ENCODE peak calls at places on chromosome X, in seven cellular contexts. Q, K, N, M, P, D and W are unnamed samples.

GRCh38 chrX:101040197-101040596 is 11.7 kb downstream of the TRMT2B start:
- DNase-seq in Q (no peak), K (no peak), N (no peak), M (no peak), P (no peak), D (no peak), W (no peak)

GRCh38 chrX:125205918-125206665 is 113.6 kb upstream of the TEX13C start:
- DNase-seq in Q (no peak), K (no peak), N (peak; percentile 3), M (no peak), P (no peak), D (no peak), W (peak; percentile 6)

GRCh38 chrX:96770315-96770714 is 85.7 kb downstream of the DIAPH2 start:
- DNase-seq in Q (no peak), K (no peak), N (peak; percentile 25), M (no peak), P (no peak), D (no peak), W (no peak)

GRCh38 chrX:11756354-11757318 is 1.4 kb upstream of the MSL3 start:
- DNase-seq in Q (no peak), K (no peak), N (peak; percentile 1), M (no peak), P (no peak), D (no peak), W (peak; percentile 26)

GRCh38 chrX:12197030-12197429 is 58.8 kb downstream of the FRMPD4 start:
- DNase-seq in Q (no peak), K (no peak), N (no peak), M (no peak), P (no peak), D (no peak), W (no peak)

GRCh38 chrX:34578237-34578636 is 78.8 kb downstream of the TMEM47 start:
- DNase-seq in Q (no peak), K (no peak), N (peak; percentile 55), M (no peak), P (no peak), D (no peak), W (no peak)

GRCh38 chrX:39642071-39642470 is 455.7 kb downstream of the BCOR start:
- DNase-seq in Q (no peak), K (no peak), N (no peak), M (no peak), P (no peak), D (no peak), W (no peak)

GRCh38 chrX:31266172-31267076 is 194.6 kb upstream of the FTHL17 start:
- DNase-seq in Q (no peak), K (peak; percentile 59), N (peak; percentile 24), M (no peak), P (peak; percentile 47), D (no peak), W (no peak)

GRCh38 chrX:139842326-139843175 is 90.3 kb downstream of the ATP11C start:
- DNase-seq in Q (no peak), K (no peak), N (no peak), M (no peak), P (no peak), D (no peak), W (no peak)

GRCh38 chrX:131675596-131676194 is 131.8 kb downstream of the OR13H1 start:
- DNase-seq in Q (no peak), K (no peak), N (peak; percentile 13), M (no peak), P (no peak), D (no peak), W (no peak)

GRCh38 chrX:107168712-107169111 is 37.5 kb downstream of the NUP62CL start:
- DNase-seq in Q (no peak), K (no peak), N (no peak), M (no peak), P (no peak), D (no peak), W (no peak)

GRCh38 chrX:44748014-44748413 is 95.8 kb upstream of the DUSP21 start:
- DNase-seq in Q (no peak), K (no peak), N (peak; percentile 7), M (no peak), P (no peak), D (no peak), W (no peak)

GRCh38 chrX:68723491-68724155 is 76.2 kb downstream of the STARD8 start:
- DNase-seq in Q (no peak), K (no peak), N (no peak), M (no peak), P (no peak), D (no peak), W (no peak)

GRCh38 chrX:497201-497710 is 110.5 kb upstream of the PPP2R3B start:
- DNase-seq in Q (no peak), K (no peak), N (no peak), M (no peak), P (no peak), D (no peak), W (no peak)

GRCh38 chrX:52353838-52354237 is 15.0 kb upstream of the XAGE2 start:
- DNase-seq in Q (no peak), K (no peak), N (peak; percentile 19), M (no peak), P (peak; percentile 34), D (no peak), W (no peak)

GRCh38 chrX:109635151-109635550 is 10.2 kb upstream of the KCNE5 start:
- DNase-seq in Q (no peak), K (no peak), N (peak; percentile 19), M (no peak), P (no peak), D (no peak), W (peak; percentile 27)

GRCh38 chrX:110284159-110284558 is 33.7 kb downstream of the AMMECR1 start:
- DNase-seq in Q (no peak), K (no peak), N (peak; percentile 85), M (peak; percentile 46), P (no peak), D (no peak), W (no peak)

GRCh38 chrX:71543316-71543715 is 10.4 kb downstream of the OGT start:
- DNase-seq in Q (no peak), K (no peak), N (peak; percentile 41), M (no peak), P (no peak), D (no peak), W (no peak)

GRCh38 chrX:47579537-47579936 is 2.7 kb upstream of the TIMP1 start:
- DNase-seq in Q (no peak), K (no peak), N (peak; percentile 70), M (no peak), P (no peak), D (no peak), W (no peak)

GRCh38 chrX:50680990-50681389 is 133.0 kb downstream of the SHROOM4 start:
- DNase-seq in Q (no peak), K (no peak), N (no peak), M (no peak), P (no peak), D (no peak), W (no peak)

GRCh38 chrX:118039591-118039990 is 77.0 kb downstream of the KLHL13 start:
- DNase-seq in Q (no peak), K (no peak), N (no peak), M (no peak), P (no peak), D (no peak), W (no peak)

GRCh38 chrX:48676106-48676892 is 7.3 kb upstream of the WAS start:
- DNase-seq in Q (peak; percentile 82), K (peak; percentile 91), N (peak; percentile 84), M (peak; percentile 42), P (peak; percentile 89), D (peak; percentile 84), W (peak; percentile 77)

DNA sequence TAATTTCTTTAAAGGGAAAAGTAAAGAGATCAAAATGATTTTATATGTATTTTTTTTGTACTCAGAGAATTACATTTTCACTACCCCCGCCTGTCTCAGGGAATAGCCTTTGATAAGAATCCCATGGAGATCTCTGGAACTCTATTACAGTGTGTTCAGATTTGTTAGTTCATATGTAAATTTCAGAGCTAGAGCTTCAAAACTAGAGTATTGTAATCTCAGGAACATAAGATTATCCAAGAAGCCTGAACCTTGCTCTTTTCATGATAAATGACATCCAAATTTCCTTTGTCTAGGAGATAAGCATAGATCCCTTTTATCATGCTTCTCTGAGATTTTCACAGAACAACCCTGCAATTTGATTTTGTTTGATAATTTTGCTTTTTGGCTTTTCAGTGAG is 82.9 kb downstream of the PDK3 start:
- DNase-seq in Q (no peak), K (no peak), N (no peak), M (no peak), P (no peak), D (no peak), W (no peak)
- H3K4me3 ChIP-seq in Q (no peak overlapping the region), K (no peak overlapping the region), N (no peak overlapping the region), M (no peak overlapping the region), P (no peak overlapping the region), D (no peak overlapping the region), W (no peak overlapping the region)

GRCh38 chrX:153844509-153845082 is 14.3 kb upstream of the PDZD4 start:
- DNase-seq in Q (no peak), K (no peak), N (no peak), M (no peak), P (no peak), D (no peak), W (no peak)
- H3K4me3 ChIP-seq in Q (no peak overlapping the region), K (no peak overlapping the region), N (no peak overlapping the region), M (no peak overlapping the region), P (no peak overlapping the region), D (no peak overlapping the region), W (no peak overlapping the region)

DNA sequence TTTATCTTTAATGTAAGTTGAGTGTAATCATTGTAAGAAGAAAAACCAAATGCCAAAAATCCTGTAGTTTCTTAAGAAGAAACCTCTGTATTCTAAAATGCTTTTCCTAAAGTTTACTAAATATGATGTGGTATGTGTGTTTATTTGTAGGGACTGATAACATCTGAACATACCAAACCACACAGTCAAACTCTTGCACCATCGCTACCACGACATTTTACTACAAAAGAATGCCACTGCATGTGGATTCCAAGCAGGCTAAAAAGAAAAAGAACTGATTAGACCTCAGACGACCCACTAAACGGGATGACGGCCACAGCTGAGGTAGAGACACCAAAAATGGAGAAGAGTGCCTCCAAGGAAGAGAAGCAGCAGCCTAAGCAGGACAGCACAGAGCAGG is 46.1 kb downstream of the LAS1L start:
- DNase-seq in Q (no peak), K (no peak), N (no peak), M (no peak), P (no peak), D (no peak), W (no peak)
- H3K4me3 ChIP-seq in Q (no peak overlapping the region), K (no peak overlapping the region), N (no peak overlapping the region), M (no peak overlapping the region), P (no peak overlapping the region), D (no peak overlapping the region), W (no peak overlapping the region)

DNA sequence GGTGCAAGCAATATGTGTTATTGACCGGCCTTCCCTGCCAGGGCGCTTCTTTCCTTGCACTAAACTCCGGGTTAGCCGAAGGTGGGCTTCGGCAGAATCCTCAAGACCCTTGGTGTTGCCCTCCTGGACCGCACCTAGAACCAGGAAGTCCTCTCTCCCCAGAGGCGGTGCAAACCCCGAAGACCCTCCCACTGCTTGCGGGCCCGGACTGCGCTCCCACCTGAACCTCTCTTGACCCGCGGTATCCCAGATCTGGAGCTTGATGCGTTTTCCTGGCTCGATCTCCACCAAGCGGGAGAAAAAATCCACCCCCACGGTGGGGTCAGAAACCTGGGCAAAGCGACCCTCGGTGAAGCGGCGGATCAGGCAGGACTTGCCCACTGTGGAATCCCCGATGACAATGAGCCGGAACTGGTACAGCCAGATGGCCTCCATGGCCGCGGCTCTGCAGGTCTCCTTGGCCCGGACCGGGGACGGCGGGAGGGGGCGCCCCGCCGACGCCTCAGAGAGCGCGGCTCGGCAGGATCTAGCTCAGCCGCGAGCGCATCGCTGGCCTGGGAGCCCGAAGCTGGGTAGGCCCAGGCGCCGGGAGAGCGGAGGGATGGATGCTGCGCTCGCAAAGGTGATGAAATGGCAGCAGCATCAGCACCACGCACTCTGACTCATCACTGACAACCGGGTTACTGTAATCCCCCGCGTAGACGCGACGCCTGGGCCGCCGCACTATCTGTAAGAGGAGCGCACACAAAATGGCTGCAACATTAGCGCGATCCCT is at the start of gene RAB39B:
- DNase-seq in Q (peak; percentile 47), K (peak; percentile 38), N (peak; percentile 39), M (peak; percentile 14), P (peak; percentile 56), D (peak; percentile 51), W (peak; percentile 48)
- H3K4me3 ChIP-seq in Q (peak within 1 kb of the TSS; percentile 76), K (peak within 1 kb of the TSS; percentile 15), N (peak within 1 kb of the TSS; percentile 25), M (peak within 1 kb of the TSS; percentile 16), P (peak within 1 kb of the TSS; percentile 10), D (peak within 1 kb of the TSS; percentile 90), W (no peak within 1 kb of the TSS)